ENCODE peak calls at places on chromosomes 2 and 18, in seven cellular contexts. K is tibial artery, Q is prostate gland, U is uterus, P is K562, Y is brain microvascular endothelial cell, I is lung. F is an unnamed sample.

GRCh38 chr18:77906103-77906502 is 656.5 kb downstream of the GALR1 start:
- DNase-seq in K (no peak), U (no peak), Y (no peak), P (no peak), I (no peak), Q (no peak), F (no peak)

GRCh38 chr2:102055346-102055975 is 63.7 kb downstream of the IL1R2 start:
- DNase-seq in K (no peak), U (no peak), P (no peak), Y (no peak), I (peak), Q (no peak), F (no peak)

GRCh38 chr2:378364-378763 is 90.5 kb upstream of the ALKAL2 start:
- DNase-seq in K (no peak), Q (no peak), Y (no peak), U (no peak), P (no peak), I (no peak), F (no peak)

GRCh38 chr2:3807853-3808252 is 104.5 kb downstream of the DCDC2C start:
- DNase-seq in U (no peak), K (no peak), Y (peak), P (no peak), Q (no peak), I (no peak), F (no peak)

GRCh38 chr18:62242955-62243354 is 55.9 kb downstream of the RELCH start:
- DNase-seq in U (no peak), Y (no peak), P (no peak), Q (no peak), I (no peak), K (no peak), F (no peak)

GRCh38 chr18:13623871-13624270 is 102.5 kb downstream of the FAM210A start:
- DNase-seq in Y (no peak), K (no peak), Q (no peak), U (no peak), I (no peak), P (no peak), F (no peak)

GRCh38 chr2:48248251-48248933 is 281.6 kb upstream of the STON1 start:
- DNase-seq in I (no peak), U (no peak), K (no peak), Y (peak), Q (no peak), P (peak), F (no peak)

GRCh38 chr2:45332567-45332966 is 278.5 kb downstream of the SRBD1 start:
- DNase-seq in I (no peak), U (no peak), P (no peak), Q (no peak), K (no peak), Y (no peak), F (no peak)

GRCh38 chr2:70190413-70191243 is at the start of gene C2orf42:
- DNase-seq in U (peak), P (peak), Y (peak), K (peak), Q (peak), I (peak), F (peak)

GRCh38 chr2:228318218-228318617 is 136.7 kb upstream of the SPHKAP start:
- DNase-seq in I (no peak), Y (no peak), P (no peak), Q (no peak), U (no peak), K (no peak), F (no peak)

GRCh38 chr2:40251146-40251545 is 200.7 kb downstream of the SLC8A1 start:
- DNase-seq in Q (no peak), U (no peak), I (no peak), P (no peak), K (no peak), Y (no peak), F (no peak)

GRCh38 chr2:198127627-198128026 is 323.2 kb downstream of the PLCL1 start:
- DNase-seq in P (peak), U (peak), Q (no peak), K (no peak), Y (peak), I (no peak), F (no peak)

GRCh38 chr2:128153786-128154185 is 62.8 kb downstream of the UGGT1 start:
- DNase-seq in U (no peak), Q (no peak), I (no peak), K (no peak), P (no peak), Y (no peak), F (no peak)

GRCh38 chr2:160406591-160407392 is 86.8 kb downstream of the RBMS1 start:
- DNase-seq in I (peak), Q (peak), P (no peak), Y (peak), K (peak), U (peak), F (no peak)

GRCh38 chr2:218788529-218789237 is 6.7 kb downstream of the CYP27A1 start:
- DNase-seq in P (no peak), I (no peak), K (no peak), Q (no peak), Y (no peak), U (no peak), F (no peak)

GRCh38 chr2:33297748-33298035 is 178.8 kb upstream of the RASGRP3 start:
- DNase-seq in Q (no peak), I (no peak), P (no peak), K (no peak), Y (no peak), U (no peak), F (no peak)

GRCh38 chr2:54936766-54937165 is 113.5 kb downstream of the RTN4 start:
- DNase-seq in I (no peak), Y (no peak), P (no peak), U (no peak), K (no peak), Q (no peak), F (no peak)

GRCh38 chr2:168494190-168494711 is 38.2 kb downstream of the CERS6 start:
- DNase-seq in K (no peak), U (no peak), I (no peak), P (peak), Q (no peak), Y (peak), F (no peak)

GRCh38 chr2:168495524-168495923 is 39.5 kb downstream of the CERS6 start:
- DNase-seq in I (no peak), P (no peak), K (no peak), U (no peak), Q (no peak), Y (no peak), F (no peak)

GRCh38 chr2:168490015-168490874 is 34.2 kb downstream of the CERS6 start:
- DNase-seq in P (peak), Y (peak), U (no peak), I (no peak), Q (no peak), K (no peak), F (no peak)

GRCh38 chr2:168486440-168486839 is 30.4 kb downstream of the CERS6 start:
- DNase-seq in P (no peak), Q (no peak), I (no peak), U (no peak), K (no peak), Y (no peak), F (no peak)

GRCh38 chr2:168490916-168491605 is 35.0 kb downstream of the CERS6 start:
- DNase-seq in U (no peak), Q (no peak), K (no peak), I (no peak), P (peak), Y (no peak), F (no peak)
- H3K27ac ChIP-seq in U (peak), Q (no peak), K (no peak), I (no peak), P (peak), Y (peak), F (no peak)

GRCh38 chr2:18559941-18560796 is at the start of gene RDH14:
- DNase-seq in Q (peak), U (peak), P (peak), Y (peak), I (peak), K (peak), F (peak)
- TF ChIP-seq CTCF in Q (peak), U (peak), P (no peak), Y (no peak), I (no peak), K (no peak), F (no peak)

GRCh38 chr2:202612145-202612544 is 22.6 kb upstream of the FAM117B start:
- DNase-seq in U (no peak), Y (no peak), Q (no peak), I (no peak), P (no peak), K (no peak), F (no peak)

GRCh38 chr2:202613479-202613878 is 21.3 kb upstream of the FAM117B start:
- DNase-seq in P (no peak), K (no peak), Q (no peak), Y (no peak), U (no peak), I (no peak), F (no peak)

GRCh38 chr2:202610367-202610766 is 24.4 kb upstream of the FAM117B start:
- DNase-seq in K (no peak), Y (no peak), Q (no peak), U (no peak), I (no peak), P (no peak), F (no peak)

GRCh38 chr2:202608142-202608852 is 26.5 kb upstream of the FAM117B start:
- DNase-seq in U (no peak), Y (no peak), K (no peak), I (no peak), Q (no peak), P (no peak), F (no peak)

GRCh38 chr2:202609381-202610145 is 25.2 kb upstream of the FAM117B start:
- DNase-seq in Y (no peak), U (no peak), K (no peak), Q (peak), P (no peak), I (no peak), F (no peak)
- H3K4me3 ChIP-seq in Y (no peak), U (no peak), K (no peak), Q (no peak), P (no peak), I (no peak), F (no peak)

DNA sequence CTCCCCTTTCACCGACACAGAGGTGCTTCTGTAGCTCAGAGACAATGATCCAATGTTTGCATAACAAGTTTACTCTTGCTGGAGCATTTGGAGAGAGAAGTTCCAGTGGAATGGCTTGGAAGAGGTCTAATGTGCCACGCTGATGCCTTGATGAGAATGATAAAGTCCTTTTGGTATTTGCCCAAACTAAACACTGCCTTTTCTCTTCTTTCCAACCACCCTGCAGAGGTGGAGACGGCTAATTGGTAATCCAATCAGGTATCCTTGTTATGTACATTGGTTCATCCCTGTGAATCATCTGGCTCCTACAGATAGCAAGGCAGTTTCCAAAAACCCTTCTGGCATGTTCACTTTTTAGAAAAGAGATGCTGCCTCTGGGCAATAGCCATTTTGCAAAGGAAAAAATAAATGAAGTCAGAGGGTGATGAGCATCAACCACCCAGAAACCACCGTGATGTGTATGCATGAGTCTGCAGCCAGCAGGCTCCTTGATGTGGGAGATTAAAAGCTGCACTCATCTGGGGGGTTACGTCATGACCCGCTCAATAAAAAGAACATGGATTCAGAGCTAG is 40.6 kb downstream of the KIAA2012 start:
- DNase-seq in I (no peak), P (no peak), U (no peak), K (no peak), Q (peak), Y (no peak), F (no peak)
- H3K27ac ChIP-seq in I (no peak), P (no peak), U (no peak), K (no peak), Q (no peak), Y (no peak), F (no peak)

GRCh38 chr2:15939854-15940660 is at the start of gene MYCN:
- DNase-seq in P (peak), I (no peak), K (no peak), Q (peak), U (peak), Y (peak), F (no peak)
- TF ChIP-seq CTCF in P (peak), I (no peak), K (no peak), Q (peak), U (peak), Y (no peak), F (peak)